ENCODE peak calls at places on chromosomes 4 and X, in four cellular contexts. G is uterus, X is H1, K is IMR-90. A is an unnamed sample.

GRCh38 chrX:132618810-132619209 is 130.0 kb upstream of the MBNL3 start:
- DNase-seq in X (no peak), K (no peak), G (no peak), A (no peak)

GRCh38 chrX:40366661-40367060 is 214.1 kb upstream of the ATP6AP2 start:
- DNase-seq in G (no peak), K (no peak), X (no peak), A (no peak)

GRCh38 chrX:85203461-85203970 is 40.1 kb downstream of the SATL1 start:
- DNase-seq in G (no peak), K (no peak), X (no peak), A (no peak)

GRCh38 chr4:113094802-113095201 is 45.3 kb downstream of the ANK2 start:
- DNase-seq in K (no peak), X (no peak), G (no peak), A (no peak)

GRCh38 chrX:139126493-139126892 is 404.0 kb upstream of the F9 start:
- DNase-seq in K (no peak), G (no peak), X (peak), A (no peak)

GRCh38 chrX:1249101-1249887 is 19.3 kb upstream of the CSF2RA start:
- DNase-seq in K (no peak), G (peak), X (peak), A (peak)

GRCh38 chr4:67912051-67912450 is 28.2 kb upstream of the TMPRSS11D start:
- DNase-seq in X (no peak), K (no peak), G (no peak), A (no peak)

GRCh38 chr4:89136525-89136924 is 25.2 kb downstream of the TIGD2 start:
- DNase-seq in X (no peak), K (peak), G (no peak), A (no peak)

GRCh38 chr4:7763788-7764187 is 175.9 kb downstream of the AFAP1 start:
- DNase-seq in K (peak), G (no peak), X (no peak), A (no peak)

GRCh38 chr4:11111876-11112275 is 316.8 kb downstream of the HS3ST1 start:
- DNase-seq in G (no peak), X (no peak), K (no peak), A (no peak)

GRCh38 chrX:119208401-119209057 is 27.6 kb upstream of the PGRMC1 start:
- DNase-seq in K (no peak), X (no peak), G (no peak), A (no peak)

GRCh38 chr4:113561092-113561491 is 200.4 kb downstream of the CAMK2D start:
- DNase-seq in X (no peak), K (no peak), G (no peak), A (no peak)

GRCh38 chr4:44194365-44194764 is 254.2 kb downstream of the KCTD8 start:
- DNase-seq in X (no peak), K (no peak), G (no peak), A (no peak)

GRCh38 chr4:80097395-80098177 is 24.6 kb upstream of the ANTXR2 start:
- DNase-seq in X (no peak), G (peak), K (peak), A (peak)
- H3K4me3 ChIP-seq in X (no peak), G (no peak), K (no peak), A (no peak)

GRCh38 chr4:3039706-3040366 is 34.5 kb downstream of the HTT-AS start:
- DNase-seq in X (no peak), K (no peak), G (no peak), A (no peak)

GRCh38 chr4:3040447-3041191 is 33.7 kb downstream of the HTT-AS start:
- DNase-seq in G (no peak), X (no peak), K (no peak), A (no peak)

GRCh38 chr4:3043272-3044020 is 30.9 kb downstream of the HTT-AS start:
- DNase-seq in X (no peak), K (no peak), G (no peak), A (no peak)

GRCh38 chr4:3042226-3042625 is 32.1 kb downstream of the HTT-AS start:
- DNase-seq in G (no peak), K (no peak), X (no peak), A (no peak)

DNA sequence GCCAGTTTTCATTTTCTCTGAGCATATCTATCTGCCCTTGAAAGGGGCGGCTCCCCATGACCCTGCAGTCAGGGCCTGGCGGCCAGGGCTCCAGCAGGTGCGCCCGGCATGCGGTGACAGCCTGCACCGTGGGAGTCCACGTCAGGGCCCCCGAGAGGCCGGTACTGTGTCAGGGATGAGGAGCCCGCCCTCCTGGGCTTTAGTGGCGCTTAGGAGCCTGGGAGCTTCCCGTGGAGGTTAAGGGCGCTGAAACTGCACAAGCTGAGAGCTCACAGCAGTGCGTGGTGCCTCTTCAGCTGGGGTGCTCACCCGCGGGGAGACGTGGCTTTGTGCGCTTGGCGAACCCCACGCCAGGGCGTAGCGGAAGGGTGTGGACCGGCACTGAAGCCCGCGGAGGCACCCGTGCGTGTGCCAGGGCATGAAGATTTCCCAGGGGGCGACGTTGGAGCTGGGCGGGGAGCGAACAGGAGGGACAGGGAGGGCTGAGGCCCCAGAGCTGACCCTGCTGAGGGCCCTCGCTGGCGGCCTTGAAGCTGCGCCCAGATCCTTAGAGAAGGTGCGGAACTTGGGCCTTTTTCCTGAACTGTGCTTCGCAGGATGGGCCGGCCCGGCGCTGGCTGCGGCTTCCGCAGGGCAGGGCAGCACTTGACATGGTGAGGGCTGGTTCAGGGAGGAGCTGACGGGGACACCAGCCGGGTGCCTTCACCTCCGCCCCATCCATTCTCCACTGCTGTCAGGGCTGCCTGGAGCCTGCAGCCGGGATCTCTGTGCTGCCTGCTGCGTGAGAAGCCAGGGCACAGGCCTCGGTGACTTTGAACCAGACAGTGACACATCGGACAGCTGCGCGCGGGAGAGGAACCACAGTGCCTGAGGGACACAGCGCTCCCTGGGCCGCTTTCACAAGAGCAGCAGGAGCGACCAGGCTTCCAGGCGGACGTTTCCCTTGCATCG is 32.9 kb downstream of the HTT-AS start:
- DNase-seq in K (peak), G (peak), X (peak), A (peak)
- TF ChIP-seq POLR2A in K (no peak), G (no peak), X (no peak), A (no peak)

DNA sequence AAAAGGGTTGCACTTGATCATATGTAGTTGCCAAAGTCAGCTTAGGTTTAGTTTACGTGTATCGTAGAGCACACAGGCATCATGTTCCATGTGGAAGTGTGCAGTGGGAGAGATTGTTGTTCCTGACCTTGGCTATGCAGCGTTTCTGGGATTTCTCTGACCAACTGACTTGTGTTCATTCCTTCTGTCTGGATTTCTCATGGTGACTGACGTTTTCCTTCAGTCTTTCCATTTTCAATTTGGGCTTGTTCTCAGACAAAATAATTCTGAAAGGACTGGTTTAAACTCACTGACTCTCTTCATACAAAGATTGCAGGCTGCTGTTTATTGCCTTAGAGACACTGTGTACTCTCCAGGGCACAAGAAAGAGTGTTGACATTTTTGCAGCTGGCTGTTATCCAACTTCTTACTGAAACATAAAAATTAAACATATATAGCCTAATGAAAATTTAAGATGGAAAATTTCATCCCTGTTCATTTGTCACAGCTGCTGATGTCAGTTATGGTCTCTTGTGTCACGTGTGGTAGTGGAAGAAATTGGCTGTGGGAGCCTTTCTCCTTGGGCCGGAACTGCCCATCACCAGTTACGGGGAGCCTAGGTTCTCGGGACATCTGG is 95.4 kb downstream of the TNIP2 start:
- DNase-seq in X (no peak), G (no peak), K (peak), A (no peak)
- H3K27ac ChIP-seq in X (no peak), G (peak), K (no peak), A (peak)

GRCh38 chrX:65697915-65698796 is 30.7 kb downstream of the MSN start:
- DNase-seq in G (no peak), K (no peak), X (no peak), A (peak)

GRCh38 chrX:65695849-65696248 is 28.4 kb downstream of the MSN start:
- DNase-seq in K (no peak), G (no peak), X (no peak), A (no peak)

GRCh38 chrX:65697173-65697572 is 29.7 kb downstream of the MSN start:
- DNase-seq in X (no peak), G (no peak), K (peak), A (no peak)

GRCh38 chrX:65696613-65697012 is 29.2 kb downstream of the MSN start:
- DNase-seq in K (no peak), G (no peak), X (no peak), A (no peak)
- H3K4me3 ChIP-seq in K (no peak), G (no peak), X (no peak), A (no peak)

GRCh38 chrX:78945186-78945912 is at the start of gene P2RY10:
- DNase-seq in G (no peak), K (no peak), X (no peak), A (no peak)
- TF ChIP-seq POLR2A in G (no peak), K (no peak), X (no peak), A (no peak)

DNA sequence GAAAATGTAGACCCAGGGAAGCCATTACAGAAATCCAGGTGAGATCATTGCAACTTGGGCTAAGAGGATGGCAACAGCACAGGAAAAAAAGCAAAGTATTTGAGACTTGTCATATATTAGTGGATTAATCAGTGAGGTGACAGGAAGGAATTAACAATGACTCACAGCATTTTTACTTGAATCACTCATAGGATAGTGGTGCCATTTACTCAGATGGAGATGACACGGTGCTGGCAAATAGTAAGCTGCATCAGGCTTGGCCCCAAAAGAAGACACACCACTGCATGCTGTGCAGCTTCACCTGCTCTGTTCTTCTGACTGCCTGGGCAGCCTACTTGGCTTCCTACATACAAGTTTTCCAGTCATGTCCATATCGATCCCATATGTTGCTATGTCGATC is 144.8 kb downstream of the FRYL start:
- DNase-seq in G (no peak), X (no peak), K (peak), A (no peak)
- H3K27ac ChIP-seq in G (no peak), X (no peak), K (no peak), A (peak)

GRCh38 chr4:143359794-143360193 is 23.1 kb downstream of the GAB1 start:
- DNase-seq in G (no peak), X (no peak), K (no peak), A (no peak)
- H3K4me3 ChIP-seq in G (no peak), X (no peak), K (no peak), A (no peak)

GRCh38 chr4:182748949-182749348 is 168.2 kb downstream of the DCTD start:
- DNase-seq in G (no peak), X (no peak), K (peak), A (no peak)
- TF ChIP-seq POLR2A in G (no peak), X (no peak), K (no peak), A (no peak)

GRCh38 chr4:100312615-100313355 is 122.5 kb upstream of the DDIT4L start:
- DNase-seq in G (no peak), X (no peak), K (no peak), A (no peak)
- H3K27ac ChIP-seq in G (no peak), X (no peak), K (no peak), A (no peak)

A was measured in heart left ventricle.